ENCODE peak calls at places on chromosome 10, in ten cellular contexts. One of them, this sample, is unnamed.

GRCh38 chr10:117553171-117553814 is 10.7 kb downstream of the EMX2 start:
- DNase-seq in glutamatergic neuron: peak
- DNase-seq in GM12865: no peak
- DNase-seq in mesothelial cell of epicardium: no peak
- DNase-seq in HFF-Myc: no peak
- DNase-seq in HFFc6: no peak
- DNase-seq in AG09309: no peak
- DNase-seq in brain microvascular endothelial cell: no peak
- DNase-seq in PC-3: no peak
- DNase-seq in Calu3: no peak
- DNase-seq in this sample: no peak

GRCh38 chr10:60958892-60959601 is 15.1 kb upstream of the RHOBTB1 start:
- DNase-seq in Calu3: no peak
- DNase-seq in mesothelial cell of epicardium: no peak
- DNase-seq in brain microvascular endothelial cell: peak
- DNase-seq in AG09309: no peak
- DNase-seq in HFF-Myc: no peak
- DNase-seq in glutamatergic neuron: no peak
- DNase-seq in HFFc6: peak
- DNase-seq in GM12865: no peak
- DNase-seq in PC-3: peak
- DNase-seq in this sample: no peak

GRCh38 chr10:80739963-80740715 is 202.4 kb downstream of the SH2D4B start:
- DNase-seq in AG09309: no peak
- DNase-seq in mesothelial cell of epicardium: no peak
- DNase-seq in GM12865: no peak
- DNase-seq in brain microvascular endothelial cell: no peak
- DNase-seq in HFFc6: no peak
- DNase-seq in HFF-Myc: no peak
- DNase-seq in glutamatergic neuron: no peak
- DNase-seq in Calu3: no peak
- DNase-seq in PC-3: no peak
- DNase-seq in this sample: no peak

GRCh38 chr10:73589538-73590126 is 1.5 kb downstream of the USP54 start:
- DNase-seq in HFF-Myc: no peak
- DNase-seq in brain microvascular endothelial cell: peak
- DNase-seq in HFFc6: no peak
- DNase-seq in GM12865: no peak
- DNase-seq in AG09309: no peak
- DNase-seq in mesothelial cell of epicardium: no peak
- DNase-seq in PC-3: peak
- DNase-seq in Calu3: peak
- DNase-seq in glutamatergic neuron: no peak
- DNase-seq in this sample: no peak

GRCh38 chr10:58477122-58477521 is 35.5 kb upstream of the BICC1 start:
- DNase-seq in HFF-Myc: no peak
- DNase-seq in glutamatergic neuron: no peak
- DNase-seq in HFFc6: peak
- DNase-seq in PC-3: no peak
- DNase-seq in mesothelial cell of epicardium: no peak
- DNase-seq in Calu3: no peak
- DNase-seq in brain microvascular endothelial cell: peak
- DNase-seq in AG09309: no peak
- DNase-seq in GM12865: no peak
- DNase-seq in this sample: no peak

GRCh38 chr10:79390551-79391229 is 43.4 kb downstream of the PPIF start:
- DNase-seq in GM12865: peak
- DNase-seq in brain microvascular endothelial cell: no peak
- DNase-seq in glutamatergic neuron: no peak
- DNase-seq in Calu3: no peak
- DNase-seq in HFFc6: no peak
- DNase-seq in AG09309: no peak
- DNase-seq in mesothelial cell of epicardium: peak
- DNase-seq in PC-3: no peak
- DNase-seq in HFF-Myc: no peak
- DNase-seq in this sample: peak

GRCh38 chr10:121583857-121584256 is 14.4 kb downstream of the FGFR2 start:
- DNase-seq in brain microvascular endothelial cell: no peak
- DNase-seq in PC-3: no peak
- DNase-seq in Calu3: no peak
- DNase-seq in HFF-Myc: no peak
- DNase-seq in AG09309: no peak
- DNase-seq in GM12865: no peak
- DNase-seq in HFFc6: no peak
- DNase-seq in glutamatergic neuron: no peak
- DNase-seq in mesothelial cell of epicardium: no peak
- DNase-seq in this sample: no peak

GRCh38 chr10:123019264-123019663 is 10.5 kb downstream of the ACADSB start:
- DNase-seq in HFF-Myc: no peak
- DNase-seq in PC-3: no peak
- DNase-seq in HFFc6: no peak
- DNase-seq in mesothelial cell of epicardium: no peak
- DNase-seq in GM12865: no peak
- DNase-seq in Calu3: no peak
- DNase-seq in AG09309: no peak
- DNase-seq in brain microvascular endothelial cell: no peak
- DNase-seq in glutamatergic neuron: no peak
- DNase-seq in this sample: no peak

GRCh38 chr10:61120805-61121204 is 176.8 kb upstream of the RHOBTB1 start:
- DNase-seq in glutamatergic neuron: no peak
- DNase-seq in AG09309: no peak
- DNase-seq in GM12865: peak
- DNase-seq in brain microvascular endothelial cell: no peak
- DNase-seq in mesothelial cell of epicardium: no peak
- DNase-seq in HFF-Myc: no peak
- DNase-seq in HFFc6: no peak
- DNase-seq in Calu3: no peak
- DNase-seq in PC-3: no peak
- DNase-seq in this sample: no peak

GRCh38 chr10:126160971-126161630 is 227.2 kb downstream of the ADAM12 start:
- DNase-seq in AG09309: no peak
- DNase-seq in glutamatergic neuron: no peak
- DNase-seq in brain microvascular endothelial cell: no peak
- DNase-seq in Calu3: no peak
- DNase-seq in HFFc6: no peak
- DNase-seq in PC-3: peak
- DNase-seq in mesothelial cell of epicardium: no peak
- DNase-seq in HFF-Myc: no peak
- DNase-seq in GM12865: no peak
- DNase-seq in this sample: no peak

GRCh38 chr10:128630787-128631252 is 504.6 kb upstream of the MKI67 start:
- DNase-seq in brain microvascular endothelial cell: no peak
- DNase-seq in GM12865: no peak
- DNase-seq in Calu3: no peak
- DNase-seq in HFF-Myc: no peak
- DNase-seq in PC-3: no peak
- DNase-seq in glutamatergic neuron: no peak
- DNase-seq in AG09309: no peak
- DNase-seq in HFFc6: no peak
- DNase-seq in mesothelial cell of epicardium: no peak
- DNase-seq in this sample: no peak

GRCh38 chr10:120972259-120972658 is 121.1 kb downstream of the WDR11 start:
- DNase-seq in HFF-Myc: no peak
- DNase-seq in mesothelial cell of epicardium: no peak
- DNase-seq in AG09309: no peak
- DNase-seq in GM12865: no peak
- DNase-seq in HFFc6: no peak
- DNase-seq in PC-3: no peak
- DNase-seq in glutamatergic neuron: no peak
- DNase-seq in Calu3: no peak
- DNase-seq in brain microvascular endothelial cell: no peak
- DNase-seq in this sample: no peak

GRCh38 chr10:98921381-98921780 is 314.3 kb downstream of the HPSE2 start:
- DNase-seq in PC-3: no peak
- DNase-seq in AG09309: no peak
- DNase-seq in Calu3: no peak
- DNase-seq in glutamatergic neuron: no peak
- DNase-seq in HFF-Myc: no peak
- DNase-seq in mesothelial cell of epicardium: no peak
- DNase-seq in GM12865: no peak
- DNase-seq in brain microvascular endothelial cell: no peak
- DNase-seq in HFFc6: no peak
- DNase-seq in this sample: no peak

GRCh38 chr10:45809829-45810228 is 37.5 kb downstream of the AGAP4 start:
- DNase-seq in Calu3: no peak
- DNase-seq in PC-3: peak
- DNase-seq in GM12865: no peak
- DNase-seq in mesothelial cell of epicardium: no peak
- DNase-seq in brain microvascular endothelial cell: no peak
- DNase-seq in HFF-Myc: no peak
- DNase-seq in AG09309: no peak
- DNase-seq in glutamatergic neuron: no peak
- DNase-seq in HFFc6: no peak
- DNase-seq in this sample: no peak

GRCh38 chr10:109977382-109977806 is 30.4 kb upstream of the ADD3 start:
- DNase-seq in HFF-Myc: no peak
- DNase-seq in HFFc6: peak
- DNase-seq in AG09309: no peak
- DNase-seq in glutamatergic neuron: no peak
- DNase-seq in mesothelial cell of epicardium: no peak
- DNase-seq in GM12865: no peak
- DNase-seq in Calu3: peak
- DNase-seq in brain microvascular endothelial cell: peak
- DNase-seq in PC-3: no peak
- DNase-seq in this sample: no peak

GRCh38 chr10:100827819-100828743 is 82.7 kb downstream of the PAX2 start:
- DNase-seq in PC-3: peak
- DNase-seq in GM12865: peak
- DNase-seq in mesothelial cell of epicardium: peak
- DNase-seq in brain microvascular endothelial cell: no peak
- DNase-seq in glutamatergic neuron: peak
- DNase-seq in HFFc6: no peak
- DNase-seq in Calu3: peak
- DNase-seq in AG09309: no peak
- DNase-seq in HFF-Myc: no peak
- DNase-seq in this sample: peak

DNA sequence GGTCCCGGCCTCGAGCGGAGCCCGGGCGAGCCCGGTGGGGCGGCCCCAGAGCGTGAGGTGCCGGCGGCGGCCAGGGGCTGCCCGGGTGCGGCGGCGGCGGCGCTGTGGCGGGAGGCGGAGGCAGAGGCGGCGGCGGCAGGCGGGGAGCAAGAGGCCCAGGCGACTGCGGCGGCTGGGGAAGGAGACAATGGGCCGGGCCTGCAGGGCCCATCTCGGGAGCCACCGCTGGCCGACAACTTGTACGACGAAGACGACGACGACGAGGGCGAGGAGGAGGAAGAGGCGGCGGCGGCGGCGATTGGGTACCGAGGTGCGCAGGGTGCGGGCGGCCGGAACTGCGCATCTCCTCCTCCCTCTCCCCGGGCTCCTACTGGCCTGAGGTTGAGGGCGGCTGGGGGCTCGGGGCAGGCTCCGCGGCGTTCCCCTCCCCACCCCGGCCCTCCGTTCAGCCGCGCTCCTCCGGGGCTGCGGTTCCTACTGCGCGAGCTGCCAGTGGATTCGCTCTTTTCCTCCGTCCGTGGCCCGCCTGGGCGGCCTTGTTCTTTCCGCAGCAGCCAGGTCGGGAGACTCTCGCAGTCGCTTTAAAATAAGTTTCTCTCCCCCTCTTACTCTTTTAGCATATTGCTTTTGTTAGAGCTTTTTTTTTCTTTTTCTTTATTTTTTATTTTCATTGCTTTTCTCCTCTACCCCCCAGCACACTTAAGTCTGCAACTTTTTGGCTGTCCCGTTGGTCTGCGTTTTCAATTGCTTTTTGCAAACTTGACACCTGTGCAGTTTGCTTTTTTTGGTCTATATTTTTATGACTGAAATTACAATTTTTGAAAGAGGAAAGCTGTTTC is 605 bp downstream of the SIRT1 start:
- DNase-seq in AG09309: peak
- DNase-seq in mesothelial cell of epicardium: peak
- DNase-seq in HFF-Myc: peak
- DNase-seq in Calu3: peak
- DNase-seq in HFFc6: peak
- DNase-seq in glutamatergic neuron: peak
- DNase-seq in PC-3: peak
- DNase-seq in GM12865: peak
- DNase-seq in brain microvascular endothelial cell: peak
- DNase-seq in this sample: peak
- TF ChIP-seq CTCF in AG09309: no peak
- TF ChIP-seq CTCF in mesothelial cell of epicardium: no peak
- TF ChIP-seq CTCF in HFF-Myc: no peak
- TF ChIP-seq CTCF in Calu3: no peak
- TF ChIP-seq CTCF in HFFc6: no peak
- TF ChIP-seq CTCF in glutamatergic neuron: no peak
- TF ChIP-seq CTCF in PC-3: no peak
- TF ChIP-seq CTCF in GM12865: no peak
- TF ChIP-seq CTCF in brain microvascular endothelial cell: no peak
- TF ChIP-seq CTCF in this sample: no peak

GRCh38 chr10:75540357-75541335 is 109.2 kb downstream of the LRMDA start:
- DNase-seq in brain microvascular endothelial cell: no peak
- DNase-seq in AG09309: no peak
- DNase-seq in HFFc6: no peak
- DNase-seq in GM12865: peak
- DNase-seq in Calu3: no peak
- DNase-seq in mesothelial cell of epicardium: no peak
- DNase-seq in PC-3: peak
- DNase-seq in HFF-Myc: no peak
- DNase-seq in glutamatergic neuron: no peak
- DNase-seq in this sample: no peak
- TF ChIP-seq CTCF in brain microvascular endothelial cell: no peak
- TF ChIP-seq CTCF in AG09309: no peak
- TF ChIP-seq CTCF in HFFc6: no peak
- TF ChIP-seq CTCF in GM12865: peak
- TF ChIP-seq CTCF in Calu3: no peak
- TF ChIP-seq CTCF in mesothelial cell of epicardium: no peak
- TF ChIP-seq CTCF in PC-3: peak
- TF ChIP-seq CTCF in HFF-Myc: no peak
- TF ChIP-seq CTCF in glutamatergic neuron: no peak
- TF ChIP-seq CTCF in this sample: no peak

DNA sequence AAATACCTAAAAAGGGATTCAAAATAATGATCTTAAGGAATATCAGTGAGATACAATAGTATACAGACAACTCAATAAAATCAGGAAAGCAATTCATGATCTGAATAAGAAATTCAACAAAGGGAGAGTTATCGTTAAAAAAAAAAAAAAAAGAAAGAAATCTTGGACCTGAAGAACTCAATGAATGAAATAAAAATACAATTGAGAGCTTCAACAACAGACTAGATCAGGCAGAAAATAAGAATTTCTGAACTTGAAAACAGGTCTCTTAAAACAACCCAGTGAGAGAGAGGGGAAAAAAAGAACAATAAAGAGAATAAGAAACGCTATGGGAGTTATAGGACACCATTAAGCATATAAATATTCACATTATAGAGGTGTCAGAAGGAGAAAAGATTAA is 72.0 kb upstream of the MACROH2A2 start:
- DNase-seq in AG09309: no peak
- DNase-seq in brain microvascular endothelial cell: no peak
- DNase-seq in PC-3: no peak
- DNase-seq in Calu3: no peak
- DNase-seq in GM12865: no peak
- DNase-seq in mesothelial cell of epicardium: no peak
- DNase-seq in glutamatergic neuron: no peak
- DNase-seq in HFF-Myc: no peak
- DNase-seq in HFFc6: no peak
- DNase-seq in this sample: no peak
- TF ChIP-seq CTCF in AG09309: no peak
- TF ChIP-seq CTCF in brain microvascular endothelial cell: no peak
- TF ChIP-seq CTCF in PC-3: no peak
- TF ChIP-seq CTCF in Calu3: no peak
- TF ChIP-seq CTCF in GM12865: no peak
- TF ChIP-seq CTCF in mesothelial cell of epicardium: no peak
- TF ChIP-seq CTCF in glutamatergic neuron: no peak
- TF ChIP-seq CTCF in HFF-Myc: no peak
- TF ChIP-seq CTCF in HFFc6: no peak
- TF ChIP-seq CTCF in this sample: no peak

GRCh38 chr10:43420369-43421200 is 11.6 kb upstream of the HNRNPF start:
- DNase-seq in HFF-Myc: peak
- DNase-seq in Calu3: peak
- DNase-seq in glutamatergic neuron: peak
- DNase-seq in mesothelial cell of epicardium: peak
- DNase-seq in HFFc6: peak
- DNase-seq in PC-3: peak
- DNase-seq in AG09309: no peak
- DNase-seq in GM12865: peak
- DNase-seq in brain microvascular endothelial cell: peak
- DNase-seq in this sample: peak
- TF ChIP-seq CTCF in HFF-Myc: peak
- TF ChIP-seq CTCF in Calu3: no peak
- TF ChIP-seq CTCF in glutamatergic neuron: no peak
- TF ChIP-seq CTCF in mesothelial cell of epicardium: no peak
- TF ChIP-seq CTCF in HFFc6: peak
- TF ChIP-seq CTCF in PC-3: peak
- TF ChIP-seq CTCF in AG09309: peak
- TF ChIP-seq CTCF in GM12865: no peak
- TF ChIP-seq CTCF in brain microvascular endothelial cell: peak
- TF ChIP-seq CTCF in this sample: no peak

This sample was measured in activated CD8-positive, alpha-beta T cell treated with anti-CD3 and anti-CD28 coated beads for 36 hours.